ENCODE peak calls at places on chromosomes 13 and 19, in five cellular contexts. N is neuronal stem cell, U is H9, W is H1, V is trophoblast cell. A is an unnamed sample.

GRCh38 chr19:8611890-8612806 is 1.6 kb upstream of the ADAMTS10 start:
- DNase-seq in N (no peak), U (peak; percentile 54), W (no peak), V (no peak), A (peak; percentile 63)

GRCh38 chr19:7509625-7510024 is 6.3 kb upstream of the ZNF358 start:
- DNase-seq in N (no peak), U (peak; percentile 57), W (peak; percentile 67), V (peak; percentile 33), A (no peak)

GRCh38 chr19:13838943-13839192 is 38.1 kb upstream of the NANOS3 start:
- DNase-seq in N (no peak), U (peak; percentile 40), W (no peak), V (no peak), A (no peak)

GRCh38 chr13:34654682-34655081 is 287.4 kb upstream of the NBEA start:
- DNase-seq in N (no peak), U (no peak), W (no peak), V (no peak), A (no peak)

GRCh38 chr13:97977376-97977705 is 23.9 kb downstream of the IPO5 start:
- DNase-seq in N (no peak), U (no peak), W (no peak), V (no peak), A (peak; percentile 40)

GRCh38 chr19:33795370-33796163 is 1.1 kb upstream of the KCTD15 start:
- DNase-seq in N (peak; percentile 88), U (peak; percentile 88), W (peak; percentile 90), V (peak; percentile 75), A (peak; percentile 85)

GRCh38 chr13:74987124-74987690 is 494.8 kb downstream of the TBC1D4 start:
- DNase-seq in N (no peak), U (no peak), W (no peak), V (no peak), A (no peak)

GRCh38 chr13:46378411-46378810 is 8.6 kb downstream of the RUBCNL start:
- DNase-seq in N (no peak), U (no peak), W (no peak), V (no peak), A (no peak)

GRCh38 chr13:22880756-22881701 is 299.8 kb upstream of the SGCG start:
- DNase-seq in N (no peak), U (peak; percentile 57), W (no peak), V (no peak), A (no peak)

GRCh38 chr19:34288381-34288780 is 34.0 kb downstream of the GARRE1 start:
- DNase-seq in N (no peak), U (no peak), W (no peak), V (no peak), A (no peak)

GRCh38 chr13:77565635-77566034 is 30.1 kb downstream of the SCEL start:
- DNase-seq in N (peak; percentile 3), U (no peak), W (no peak), V (peak; percentile 70), A (peak; percentile 45)

GRCh38 chr13:33188093-33188882 is 97.3 kb downstream of the STARD13 start:
- DNase-seq in N (no peak), U (no peak), W (no peak), V (no peak), A (peak; percentile 61)

GRCh38 chr19:3482507-3483225 is 575 bp downstream of the SMIM44 start:
- DNase-seq in N (no peak), U (no peak), W (no peak), V (no peak), A (no peak)

GRCh38 chr19:805600-806550 is 8.6 kb downstream of the PTBP1 start:
- DNase-seq in N (no peak), U (no peak), W (peak; percentile 50), V (no peak), A (no peak)

GRCh38 chr19:35512831-35513230 is 618 bp downstream of the DMKN start:
- DNase-seq in N (no peak), U (no peak), W (no peak), V (no peak), A (no peak)

GRCh38 chr13:44629465-44630183 is 53.5 kb upstream of the TSC22D1 start:
- DNase-seq in N (no peak), U (no peak), W (no peak), V (peak; percentile 87), A (no peak)

GRCh38 chr13:113777311-113778260 is 18.6 kb downstream of the TMEM255B start:
- DNase-seq in N (peak; percentile 60), U (peak; percentile 73), W (peak; percentile 84), V (peak; percentile 10), A (peak; percentile 38)

GRCh38 chr19:789473-790052 is 7.7 kb upstream of the PTBP1 start:
- DNase-seq in N (no peak), U (peak; percentile 68), W (no peak), V (no peak), A (peak; percentile 87)

GRCh38 chr19:57068921-57069697 is 50.7 kb upstream of the USP29 start:
- DNase-seq in N (peak; percentile 33), U (no peak), W (peak; percentile 47), V (peak; percentile 92), A (no peak)

GRCh38 chr13:30831515-30831914 is 74.6 kb upstream of the MEDAG start:
- DNase-seq in N (no peak), U (no peak), W (no peak), V (no peak), A (no peak)

GRCh38 chr13:23656637-23657036 is 86.4 kb downstream of the TNFRSF19 start:
- DNase-seq in N (no peak), U (no peak), W (no peak), V (peak; percentile 18), A (no peak)

GRCh38 chr13:44368062-44368591 is 5.5 kb upstream of the SERP2 start:
- DNase-seq in N (no peak), U (no peak), W (no peak), V (peak; percentile 86), A (peak; percentile 52)

GRCh38 chr13:112890316-112891131 is 78.5 kb upstream of the MCF2L start:
- DNase-seq in N (no peak), U (no peak), W (no peak), V (no peak), A (no peak)

DNA sequence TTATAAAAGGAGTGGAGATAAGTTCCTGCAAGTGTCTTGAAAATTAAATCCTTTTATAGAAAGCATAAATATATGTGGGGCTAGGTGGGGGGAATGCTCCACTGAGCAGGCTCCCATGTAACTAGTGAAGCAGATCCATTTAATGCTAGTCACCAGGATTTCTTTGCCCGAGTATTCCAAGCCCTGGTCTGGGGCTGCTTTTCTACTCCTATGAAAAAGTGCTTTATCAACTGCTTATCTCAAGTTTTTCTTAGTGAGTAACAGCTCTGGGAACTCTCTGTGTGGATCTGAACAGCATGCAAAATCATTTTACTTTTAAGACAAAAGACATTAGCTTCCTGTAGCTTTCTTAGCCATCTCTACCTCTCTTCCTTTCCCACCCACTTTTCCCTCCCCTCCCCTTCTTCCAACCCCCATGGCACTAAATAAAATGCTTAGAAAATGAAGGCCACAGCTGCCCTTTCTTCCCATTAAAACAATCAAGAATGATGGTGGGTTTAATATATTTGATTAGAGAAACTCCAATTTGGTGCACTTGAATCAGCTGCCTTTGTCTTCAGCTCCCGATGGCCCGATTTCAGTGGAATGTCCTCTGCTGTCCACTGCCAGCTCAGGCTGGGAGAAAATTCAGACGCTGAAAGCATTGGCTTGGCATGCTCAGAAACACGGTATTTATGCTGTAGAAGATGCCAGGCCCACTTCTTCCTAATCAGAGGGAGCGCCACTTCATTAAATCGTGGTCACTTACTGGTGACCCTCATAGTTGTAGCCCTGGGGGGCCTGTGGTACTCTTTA is 475.1 kb downstream of the FOXO1 start:
- DNase-seq in N (no peak), U (no peak), W (no peak), V (peak; percentile 6), A (peak; percentile 29)
- H3K27ac ChIP-seq in N (peak overlapping the region; percentile 93), U (no peak overlapping the region), W (no peak overlapping the region), V (peak overlapping the region; percentile 14), A (peak overlapping the region; percentile 54)

GRCh38 chr19:31139871-31140505 is 209.2 kb downstream of the TSHZ3 start:
- DNase-seq in N (no peak), U (no peak), W (no peak), V (peak; percentile 47), A (peak; percentile 70)

GRCh38 chr19:31138077-31138476 is 211.2 kb downstream of the TSHZ3 start:
- DNase-seq in N (no peak), U (no peak), W (no peak), V (no peak), A (no peak)

GRCh38 chr19:31144069-31144468 is 205.2 kb downstream of the TSHZ3 start:
- DNase-seq in N (no peak), U (no peak), W (no peak), V (no peak), A (no peak)

GRCh38 chr19:31141301-31141700 is 207.9 kb downstream of the TSHZ3 start:
- DNase-seq in N (no peak), U (no peak), W (no peak), V (no peak), A (no peak)

DNA sequence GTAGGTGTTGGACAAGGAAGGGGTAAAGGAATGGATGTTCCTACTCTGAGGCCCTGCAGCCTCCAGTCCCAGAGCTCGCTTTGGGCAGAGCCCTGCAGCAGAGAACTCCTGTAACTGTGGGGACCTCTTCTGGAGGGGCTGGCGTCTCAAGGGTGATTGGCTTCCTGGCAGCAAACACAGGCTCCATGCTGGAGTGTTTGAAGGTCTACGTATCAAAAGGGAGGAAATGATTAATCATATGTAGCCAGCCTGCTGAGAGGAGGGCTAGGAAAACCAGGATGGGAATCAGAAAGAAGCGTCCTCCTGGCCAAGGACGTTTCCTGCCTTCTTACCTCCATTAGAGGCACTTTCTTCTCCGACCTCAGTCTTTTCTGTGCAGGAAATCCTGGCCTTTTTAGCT is 208.5 kb downstream of the TSHZ3 start:
- DNase-seq in N (no peak), U (no peak), W (no peak), V (no peak), A (peak; percentile 45)
- H2BK12ac ChIP-seq in N (no peak overlapping the region), U (no peak overlapping the region), W (no peak overlapping the region), V (no peak overlapping the region), A (peak overlapping the region; percentile 90)

GRCh38 chr19:12450817-12451216 is 10.0 kb upstream of the ZNF443 start:
- DNase-seq in N (no peak), U (no peak), W (no peak), V (no peak), A (no peak)

GRCh38 chr19:12448808-12449207 is 8.0 kb upstream of the ZNF443 start:
- DNase-seq in N (no peak), U (no peak), W (no peak), V (no peak), A (no peak)

GRCh38 chr19:12453495-12453894 is 12.7 kb upstream of the ZNF443 start:
- DNase-seq in N (no peak), U (no peak), W (no peak), V (peak; percentile 93), A (no peak)
- H3K27ac ChIP-seq in N (no peak overlapping the region), U (no peak overlapping the region), W (no peak overlapping the region), V (no peak overlapping the region), A (no peak overlapping the region)

DNA sequence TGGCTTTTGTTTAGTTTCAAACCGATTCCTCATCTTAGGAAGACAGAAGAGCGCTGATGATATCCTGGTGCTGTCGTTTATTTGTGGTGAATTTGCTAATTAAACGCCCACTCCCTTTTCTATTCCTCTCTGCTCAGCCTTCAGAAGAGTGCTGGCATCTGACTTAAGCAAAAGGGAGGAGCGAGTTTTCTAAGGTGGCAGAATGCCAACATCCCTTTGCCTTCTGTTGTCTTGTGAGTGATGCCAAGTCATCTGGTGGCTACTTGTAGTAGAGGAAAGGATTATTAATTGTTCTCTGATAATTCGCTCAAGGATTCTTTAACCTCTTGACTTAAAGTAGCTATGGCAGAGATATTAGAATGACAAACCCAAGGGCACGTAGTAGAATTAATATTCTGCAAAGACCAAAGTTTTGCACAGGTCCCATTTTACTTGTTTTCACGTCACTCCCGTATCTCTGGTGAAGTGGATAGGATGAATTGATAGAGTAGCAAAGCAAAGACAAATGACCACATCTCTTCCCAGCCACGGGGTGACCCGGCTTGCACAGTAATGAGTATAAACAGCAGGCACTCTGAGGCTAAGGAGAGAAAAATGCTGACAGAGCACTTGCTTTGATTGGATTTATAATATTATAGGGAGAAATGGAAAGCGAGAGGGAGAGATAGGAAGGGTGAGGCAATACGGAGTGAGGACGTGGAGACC is 68.2 kb downstream of the ERCC5 start:
- DNase-seq in N (no peak), U (no peak), W (no peak), V (no peak), A (no peak)
- H2BK12ac ChIP-seq in N (no peak overlapping the region), U (no peak overlapping the region), W (no peak overlapping the region), V (no peak overlapping the region), A (no peak overlapping the region)